ENCODE peak calls at places on chromosomes 5 and 9, in four cellular contexts. S is mesendoderm, J is IMR-90, Q is H1. I is an unnamed sample.

GRCh38 chr5:1763960-1764605 is 35.6 kb downstream of the MRPL36 start:
- DNase-seq in Q (no peak), J (no peak), S (no peak), I (peak)

GRCh38 chr9:109118802-109119438 is 827 bp downstream of the TMEM245 start:
- DNase-seq in Q (no peak), S (peak), J (peak), I (peak)

GRCh38 chr9:89808801-89809200 is 204.0 kb downstream of the GADD45G start:
- DNase-seq in Q (no peak), S (no peak), J (no peak), I (no peak)

GRCh38 chr9:2620876-2621677 is 510 bp upstream of the VLDLR start:
- DNase-seq in J (peak), S (peak), Q (no peak), I (peak)

GRCh38 chr9:91426123-91426745 is 2.6 kb upstream of the NFIL3 start:
- DNase-seq in Q (no peak), J (peak), S (peak), I (no peak)

GRCh38 chr9:35756275-35756742 is 2.2 kb upstream of the MSMP start:
- DNase-seq in J (no peak), S (no peak), Q (peak), I (no peak)

GRCh38 chr5:72126796-72127195 is 19.5 kb downstream of the MAP1B start:
- DNase-seq in Q (no peak), S (no peak), J (no peak), I (no peak)

GRCh38 chr9:130843049-130843908 is 8.2 kb downstream of the ABL1 start:
- DNase-seq in J (no peak), S (no peak), Q (no peak), I (no peak)

GRCh38 chr9:125747053-125747764 is at the start of gene PBX3:
- DNase-seq in J (no peak), Q (no peak), S (peak), I (no peak)

GRCh38 chr5:59786271-59786805 is 107.2 kb downstream of the PDE4D start:
- DNase-seq in S (no peak), J (peak), Q (no peak), I (no peak)

GRCh38 chr5:15550502-15551115 is 50.6 kb downstream of the FBXL7 start:
- DNase-seq in J (peak), Q (no peak), S (no peak), I (no peak)

GRCh38 chr5:119335261-119335677 is 20.6 kb upstream of the TNFAIP8 start:
- DNase-seq in S (no peak), J (no peak), Q (no peak), I (no peak)

GRCh38 chr5:54905942-54906537 is 79.4 kb downstream of the ESM1 start:
- DNase-seq in S (peak), Q (no peak), J (peak), I (peak)

GRCh38 chr5:180640765-180641565 is 8.4 kb downstream of the FLT4 start:
- DNase-seq in J (no peak), Q (no peak), S (no peak), I (no peak)

GRCh38 chr5:96509721-96510383 is 76.8 kb upstream of the PCSK1 start:
- DNase-seq in J (peak), Q (no peak), S (no peak), I (no peak)

GRCh38 chr5:34061993-34062392 is 19.0 kb upstream of the C1QTNF3 start:
- DNase-seq in J (no peak), S (no peak), Q (no peak), I (no peak)

GRCh38 chr5:138832218-138832617 is 42.9 kb downstream of the LRRTM2 start:
- DNase-seq in J (no peak), S (no peak), Q (no peak), I (no peak)

GRCh38 chr9:91161465-91162275 is 200.0 kb downstream of the AUH start:
- DNase-seq in Q (no peak), S (no peak), J (no peak), I (no peak)

GRCh38 chr5:61322738-61323429 is 9.2 kb upstream of the ZSWIM6 start:
- DNase-seq in S (no peak), Q (no peak), J (peak), I (no peak)

GRCh38 chr9:4371108-4371507 is 71.2 kb upstream of the GLIS3 start:
- DNase-seq in Q (no peak), S (peak), J (peak), I (no peak)

GRCh38 chr9:34382054-34382453 is 5.4 kb upstream of the MYORG start:
- DNase-seq in S (no peak), J (no peak), Q (no peak), I (peak)
- H4K5ac ChIP-seq in S (no peak), J (no peak), Q (no peak), I (no peak)

DNA sequence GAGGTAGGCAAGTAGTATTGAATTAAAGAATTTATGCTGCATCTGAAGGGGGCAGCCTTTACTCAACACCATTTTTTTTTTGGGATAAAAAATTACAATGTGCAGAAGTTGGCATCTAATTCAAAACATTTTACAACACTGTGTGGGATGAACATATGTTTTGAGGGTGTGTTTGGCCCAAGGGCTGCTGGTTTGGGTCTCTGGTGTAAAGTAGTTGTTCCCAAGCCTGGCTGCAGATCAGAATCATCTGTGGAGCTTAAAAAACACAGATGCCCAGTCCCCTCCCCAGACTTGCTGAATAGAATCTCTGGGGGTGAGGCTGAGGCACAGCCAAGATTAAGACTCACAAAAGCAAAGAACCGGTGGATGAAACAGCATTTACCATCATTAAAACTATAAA is 33.0 kb upstream of the PDZD2 start:
- DNase-seq in S (no peak), J (no peak), Q (no peak), I (no peak)
- H4K5ac ChIP-seq in S (no peak), J (no peak), Q (no peak), I (no peak)

GRCh38 chr5:168215646-168216045 is 75.8 kb upstream of the WWC1 start:
- DNase-seq in Q (no peak), J (no peak), S (no peak), I (no peak)

GRCh38 chr5:168214886-168215285 is 76.6 kb upstream of the WWC1 start:
- DNase-seq in S (no peak), Q (no peak), J (no peak), I (no peak)

GRCh38 chr5:168218746-168219145 is 72.7 kb upstream of the WWC1 start:
- DNase-seq in S (no peak), J (no peak), Q (no peak), I (no peak)

GRCh38 chr5:168217497-168217896 is 73.9 kb upstream of the WWC1 start:
- DNase-seq in J (no peak), Q (no peak), S (no peak), I (no peak)

GRCh38 chr5:168216989-168217388 is 74.5 kb upstream of the WWC1 start:
- DNase-seq in S (no peak), Q (no peak), J (no peak), I (no peak)
- H4K5ac ChIP-seq in S (no peak), Q (no peak), J (no peak), I (no peak)

GRCh38 chr5:52948418-52949076 is 40.6 kb upstream of the ITGA2 start:
- DNase-seq in J (peak), S (peak), Q (no peak), I (peak)

GRCh38 chr5:52952483-52952882 is 36.7 kb upstream of the ITGA2 start:
- DNase-seq in J (no peak), S (no peak), Q (no peak), I (no peak)

GRCh38 chr5:52947208-52947607 is 41.9 kb upstream of the ITGA2 start:
- DNase-seq in J (peak), S (no peak), Q (no peak), I (no peak)

GRCh38 chr5:52947851-52948250 is 41.3 kb upstream of the ITGA2 start:
- DNase-seq in S (no peak), Q (no peak), J (peak), I (no peak)

DNA sequence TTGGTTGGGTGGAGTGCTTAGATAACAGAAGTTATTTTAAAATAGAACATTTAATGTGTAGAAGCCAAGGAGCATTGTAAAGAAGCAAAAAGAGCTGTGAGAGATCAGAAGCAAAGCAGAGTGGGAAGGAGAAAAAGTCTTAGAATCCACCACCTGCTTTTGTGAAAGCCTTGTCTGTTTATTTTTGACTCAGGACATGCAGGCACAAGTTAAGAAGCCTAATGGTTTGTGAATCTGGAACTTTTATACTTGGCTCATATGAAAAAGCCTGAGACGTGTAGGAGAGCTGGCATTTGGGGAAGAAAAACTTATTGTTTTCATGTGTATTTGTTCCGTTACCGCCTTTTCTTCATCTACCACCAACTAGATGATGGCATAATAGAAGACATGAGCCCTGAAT is 38.5 kb upstream of the ITGA2 start:
- DNase-seq in J (no peak), S (no peak), Q (no peak), I (no peak)
- H4K5ac ChIP-seq in J (no peak), S (no peak), Q (no peak), I (no peak)

GRCh38 chr5:107700486-107700885 is 29.7 kb upstream of the EFNA5 start:
- DNase-seq in Q (no peak), J (no peak), S (no peak), I (no peak)
- H4K5ac ChIP-seq in Q (no peak), J (no peak), S (no peak), I (no peak)

DNA sequence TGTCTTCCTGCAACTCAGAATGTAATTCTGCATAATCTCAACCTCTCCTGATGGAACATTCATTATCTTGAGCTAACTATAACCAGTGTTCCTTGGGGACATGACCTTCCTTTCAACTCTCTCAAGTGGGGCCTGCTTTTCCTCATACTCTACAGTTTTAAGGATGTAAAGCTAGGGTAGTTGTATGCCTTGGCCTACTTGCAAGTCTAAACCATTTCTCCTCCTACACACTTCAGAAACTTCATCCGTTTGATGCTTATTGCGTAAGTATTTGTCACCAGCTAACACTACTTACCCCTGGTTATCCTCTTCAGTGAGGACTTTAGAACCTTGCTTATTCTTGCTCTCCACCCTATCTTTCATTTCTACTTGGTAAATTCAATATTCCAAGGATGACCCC is 548.9 kb downstream of the HINT1 start:
- DNase-seq in S (no peak), J (no peak), Q (no peak), I (no peak)
- H4K5ac ChIP-seq in S (no peak), J (no peak), Q (no peak), I (no peak)

I was measured in H9.